ENCODE peak calls at places on chromosome X, in four cellular contexts. R is heart left ventricle, U is neural progenitor cell, M is HCT116. G is an unnamed sample.

GRCh38 chrX:147912093-147912801 is 528 bp downstream of the FMR1 start:
- DNase-seq in R (peak; percentile 19), U (peak; percentile 53), M (no peak), G (no peak)

GRCh38 chrX:24629701-24630100 is 17.4 kb downstream of the PCYT1B start:
- DNase-seq in R (no peak), U (no peak), M (no peak), G (no peak)

GRCh38 chrX:122238801-122239200 is 945.3 kb upstream of the GRIA3 start:
- DNase-seq in R (no peak), U (no peak), M (no peak), G (peak; percentile 24)

GRCh38 chrX:102599084-102599949 is at the start of gene ARMCX5:
- DNase-seq in R (peak; percentile 71), U (peak; percentile 89), M (peak; percentile 84), G (peak; percentile 50)

GRCh38 chrX:43693602-43694406 is 37.7 kb downstream of the MAOA start:
- DNase-seq in R (no peak), U (no peak), M (no peak), G (no peak)

GRCh38 chrX:17654116-17654515 is 83.2 kb upstream of the SCML1 start:
- DNase-seq in R (no peak), U (no peak), M (no peak), G (no peak)

GRCh38 chrX:155048997-155049619 is 21.8 kb downstream of the CMC4 start:
- DNase-seq in R (peak; percentile 48), U (peak; percentile 73), M (no peak), G (no peak)

GRCh38 chrX:108123591-108124366 is 32.2 kb downstream of the ATG4A start:
- DNase-seq in R (peak; percentile 11), U (no peak), M (no peak), G (no peak)

GRCh38 chrX:103849558-103849957 is 17.5 kb upstream of the RAB9B start:
- DNase-seq in R (no peak), U (no peak), M (no peak), G (no peak)

GRCh38 chrX:101482296-101482695 is 3.0 kb upstream of the ARMCX4 start:
- DNase-seq in R (no peak), U (no peak), M (no peak), G (no peak)

GRCh38 chrX:22855693-22856092 is 144.1 kb upstream of the DDX53 start:
- DNase-seq in R (no peak), U (no peak), M (no peak), G (no peak)

GRCh38 chrX:85026170-85026569 is 22.5 kb downstream of the APOOL start:
- DNase-seq in R (no peak), U (no peak), M (no peak), G (no peak)

GRCh38 chrX:79336869-79337815 is 30.0 kb downstream of the ITM2A start:
- DNase-seq in R (no peak), U (no peak), M (no peak), G (no peak)

GRCh38 chrX:10064736-10065135 is 92.0 kb upstream of the CLCN4 start:
- DNase-seq in R (no peak), U (no peak), M (no peak), G (no peak)

GRCh38 chrX:133412665-133413064 is 2.6 kb downstream of the GPC4 start:
- DNase-seq in R (no peak), U (no peak), M (no peak), G (no peak)

GRCh38 chrX:113906168-113906567 is 677.7 kb upstream of the HTR2C start:
- DNase-seq in R (no peak), U (peak; percentile 4), M (no peak), G (no peak)

GRCh38 chrX:14776901-14777300 is 96.0 kb downstream of the FANCB start:
- DNase-seq in R (no peak), U (no peak), M (no peak), G (no peak)

GRCh38 chrX:6184900-6185515 is 43.7 kb downstream of the NLGN4X start:
- DNase-seq in R (no peak), U (no peak), M (no peak), G (peak; percentile 14)

GRCh38 chrX:25300994-25301393 is 285.2 kb upstream of the ARX start:
- DNase-seq in R (no peak), U (no peak), M (no peak), G (no peak)

GRCh38 chrX:125622899-125623298 is 303.2 kb downstream of the TEX13C start:
- DNase-seq in R (no peak), U (no peak), M (no peak), G (no peak)

DNA sequence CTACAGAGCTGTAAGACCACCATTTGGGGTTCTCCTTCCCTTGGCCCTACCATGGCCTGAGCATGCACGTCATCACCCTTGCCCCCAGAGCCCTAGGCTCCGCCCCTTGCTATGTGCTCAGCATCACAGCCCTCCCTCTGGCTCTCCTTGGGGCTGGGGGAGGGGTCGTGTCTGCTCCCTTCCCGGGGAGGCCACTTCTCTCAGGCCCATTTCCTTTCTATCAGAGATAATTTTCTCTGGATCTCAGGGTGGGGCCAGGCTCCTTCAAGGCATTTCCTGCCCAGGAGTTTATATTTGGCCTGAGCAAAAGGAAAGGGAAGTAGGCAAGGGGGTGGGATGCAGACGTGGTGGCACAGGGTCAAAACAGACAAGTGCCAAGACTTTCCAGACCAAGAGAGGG is 55.9 kb downstream of the STARD8 start:
- DNase-seq in R (peak; percentile 53), U (no peak), M (no peak), G (no peak)
- H3K27ac ChIP-seq in R (no peak overlapping the region), U (no peak overlapping the region), M (no peak overlapping the region), G (no peak overlapping the region)

GRCh38 chrX:46758163-46758955 is 559 bp downstream of the SLC9A7 start:
- DNase-seq in R (no peak), U (no peak), M (no peak), G (no peak)

GRCh38 chrX:46757052-46757451 is 1.9 kb downstream of the SLC9A7 start:
- DNase-seq in R (no peak), U (no peak), M (no peak), G (no peak)

GRCh38 chrX:46755656-46756055 is 3.3 kb downstream of the SLC9A7 start:
- DNase-seq in R (no peak), U (no peak), M (no peak), G (no peak)

GRCh38 chrX:46758956-46759644 is at the start of gene SLC9A7:
- DNase-seq in R (peak; percentile 59), U (peak; percentile 83), M (peak; percentile 59), G (no peak)

DNA sequence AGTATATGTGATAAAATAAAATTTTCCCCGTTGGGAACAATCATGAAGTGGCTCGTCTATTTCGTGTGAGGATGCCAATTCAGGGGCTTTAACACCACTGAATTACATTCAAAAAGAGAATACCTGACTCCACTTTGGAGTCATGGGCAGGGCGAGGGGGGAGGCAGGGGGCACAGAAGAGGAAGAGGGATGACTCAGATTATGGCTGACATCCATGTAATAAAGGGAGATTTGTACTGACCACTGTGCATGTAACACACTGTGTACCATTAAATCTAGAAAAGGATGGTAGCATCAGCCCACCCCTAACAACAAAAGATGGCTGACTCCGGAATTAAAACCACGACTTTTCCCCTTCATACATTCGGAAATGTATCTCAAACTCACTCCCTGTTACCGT is 1.3 kb downstream of the SLC9A7 start:
- DNase-seq in R (no peak), U (no peak), M (no peak), G (no peak)
- H3K27ac ChIP-seq in R (no peak overlapping the region), U (no peak overlapping the region), M (no peak overlapping the region), G (peak overlapping the region; percentile 41)

DNA sequence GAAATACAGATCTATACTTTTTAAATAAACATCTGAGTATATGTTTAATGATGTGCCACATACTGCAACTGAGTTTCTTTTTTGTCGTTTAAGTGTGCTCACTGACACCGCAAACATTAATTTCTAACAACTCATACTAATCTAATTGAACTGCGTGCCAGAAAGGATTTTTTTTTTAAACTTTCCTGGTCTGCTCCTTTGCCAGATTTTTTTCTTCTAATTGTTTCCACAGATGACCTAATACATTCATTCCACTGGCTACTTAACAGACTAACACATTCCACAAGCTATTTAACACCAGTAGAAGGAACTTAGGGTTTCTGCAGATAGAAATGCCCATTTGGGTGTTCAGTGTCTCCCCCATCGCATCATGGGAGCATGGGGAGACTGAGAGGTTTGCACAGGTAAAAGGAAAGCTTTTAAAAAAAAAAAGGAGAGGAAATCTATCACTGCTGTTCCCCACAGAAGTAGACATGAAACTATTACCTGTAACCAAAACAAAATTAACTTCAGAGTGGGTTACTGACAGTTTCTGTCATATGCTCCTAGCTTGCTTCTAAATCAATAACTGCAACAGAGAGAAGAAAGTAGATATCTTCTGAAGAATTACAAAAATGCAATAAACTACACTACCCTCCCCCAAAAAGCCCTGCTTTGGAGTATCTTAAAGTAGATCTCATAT is 31.6 kb downstream of the SH3KBP1 start:
- DNase-seq in R (no peak), U (no peak), M (no peak), G (no peak)
- H3K27ac ChIP-seq in R (no peak overlapping the region), U (no peak overlapping the region), M (no peak overlapping the region), G (no peak overlapping the region)

GRCh38 chrX:136768469-136769084 is 12.2 kb downstream of the ARHGEF6 start:
- DNase-seq in R (peak; percentile 25), U (no peak), M (peak; percentile 57), G (peak; percentile 16)

GRCh38 chrX:136766785-136767103 is 14.0 kb downstream of the ARHGEF6 start:
- DNase-seq in R (peak; percentile 11), U (peak; percentile 28), M (no peak), G (no peak)

GRCh38 chrX:136764206-136764605 is 16.5 kb downstream of the ARHGEF6 start:
- DNase-seq in R (no peak), U (no peak), M (no peak), G (no peak)

GRCh38 chrX:136765957-136766356 is 14.8 kb downstream of the ARHGEF6 start:
- DNase-seq in R (no peak), U (no peak), M (no peak), G (no peak)

GRCh38 chrX:136767104-136767941 is 13.4 kb downstream of the ARHGEF6 start:
- DNase-seq in R (peak; percentile 73), U (peak; percentile 74), M (no peak), G (no peak)
- H3K27ac ChIP-seq in R (peak overlapping the region; percentile 89), U (no peak overlapping the region), M (peak overlapping the region; percentile 60), G (no peak overlapping the region)

G was measured in epithelial cell of prostate.